ENCODE peak calls at places on chromosome 16, in four cellular contexts. One of them, this sample, is unnamed.

GRCh38 chr16:74094962-74095361 is 201.7 kb upstream of the PSMD7 start:
- DNase-seq in CD8-positive, alpha-beta memory T cell: no peak
- DNase-seq in NCI-H460: no peak
- DNase-seq in stimulated activated CD8-positive, alpha-beta memory T cell treated with anti-CD3 and anti-CD28 coated beads, Interleukin-7, amount 100 ng/mL, for 24 hours: no peak
- DNase-seq in this sample: no peak

GRCh38 chr16:88430185-88430523 is 22.9 kb upstream of the ZFPM1 start:
- DNase-seq in NCI-H460: no peak
- DNase-seq in CD8-positive, alpha-beta memory T cell: no peak
- DNase-seq in stimulated activated CD8-positive, alpha-beta memory T cell treated with anti-CD3 and anti-CD28 coated beads, Interleukin-7, amount 100 ng/mL, for 24 hours: no peak
- DNase-seq in this sample: no peak

GRCh38 chr16:85193876-85194275 is 81.6 kb upstream of the CIBAR2 start:
- DNase-seq in NCI-H460: no peak
- DNase-seq in stimulated activated CD8-positive, alpha-beta memory T cell treated with anti-CD3 and anti-CD28 coated beads, Interleukin-7, amount 100 ng/mL, for 24 hours: no peak
- DNase-seq in CD8-positive, alpha-beta memory T cell: no peak
- DNase-seq in this sample: no peak

GRCh38 chr16:21570676-21571017 is 28.7 kb upstream of the METTL9 start:
- DNase-seq in stimulated activated CD8-positive, alpha-beta memory T cell treated with anti-CD3 and anti-CD28 coated beads, Interleukin-7, amount 100 ng/mL, for 24 hours: no peak
- DNase-seq in CD8-positive, alpha-beta memory T cell: no peak
- DNase-seq in NCI-H460: no peak
- DNase-seq in this sample: no peak

GRCh38 chr16:85853641-85854545 is 45.1 kb upstream of the IRF8 start:
- DNase-seq in NCI-H460: no peak
- DNase-seq in stimulated activated CD8-positive, alpha-beta memory T cell treated with anti-CD3 and anti-CD28 coated beads, Interleukin-7, amount 100 ng/mL, for 24 hours: no peak
- DNase-seq in CD8-positive, alpha-beta memory T cell: no peak
- DNase-seq in this sample: no peak

GRCh38 chr16:8120001-8120400 is 470.3 kb downstream of the TMEM114 start:
- DNase-seq in CD8-positive, alpha-beta memory T cell: no peak
- DNase-seq in stimulated activated CD8-positive, alpha-beta memory T cell treated with anti-CD3 and anti-CD28 coated beads, Interleukin-7, amount 100 ng/mL, for 24 hours: no peak
- DNase-seq in NCI-H460: no peak
- DNase-seq in this sample: no peak

GRCh38 chr16:930511-930910 is 40.3 kb downstream of the LMF1 start:
- DNase-seq in CD8-positive, alpha-beta memory T cell: no peak
- DNase-seq in NCI-H460: no peak
- DNase-seq in stimulated activated CD8-positive, alpha-beta memory T cell treated with anti-CD3 and anti-CD28 coated beads, Interleukin-7, amount 100 ng/mL, for 24 hours: no peak
- DNase-seq in this sample: no peak

GRCh38 chr16:7763111-7763510 is 430.5 kb downstream of the RBFOX1 start:
- DNase-seq in CD8-positive, alpha-beta memory T cell: no peak
- DNase-seq in stimulated activated CD8-positive, alpha-beta memory T cell treated with anti-CD3 and anti-CD28 coated beads, Interleukin-7, amount 100 ng/mL, for 24 hours: no peak
- DNase-seq in NCI-H460: no peak
- DNase-seq in this sample: no peak

GRCh38 chr16:67441289-67441753 is 10.4 kb downstream of the HSD11B2 start:
- DNase-seq in CD8-positive, alpha-beta memory T cell: no peak
- DNase-seq in NCI-H460: no peak
- DNase-seq in stimulated activated CD8-positive, alpha-beta memory T cell treated with anti-CD3 and anti-CD28 coated beads, Interleukin-7, amount 100 ng/mL, for 24 hours: no peak
- DNase-seq in this sample: no peak

GRCh38 chr16:51538707-51539604 is 387.9 kb upstream of the SALL1 start:
- DNase-seq in NCI-H460: no peak
- DNase-seq in CD8-positive, alpha-beta memory T cell: no peak
- DNase-seq in stimulated activated CD8-positive, alpha-beta memory T cell treated with anti-CD3 and anti-CD28 coated beads, Interleukin-7, amount 100 ng/mL, for 24 hours: no peak
- DNase-seq in this sample: no peak

GRCh38 chr16:1791943-1792812 is 1.3 kb downstream of the IGFALS start:
- DNase-seq in CD8-positive, alpha-beta memory T cell: no peak
- DNase-seq in stimulated activated CD8-positive, alpha-beta memory T cell treated with anti-CD3 and anti-CD28 coated beads, Interleukin-7, amount 100 ng/mL, for 24 hours: no peak
- DNase-seq in NCI-H460: no peak
- DNase-seq in this sample: no peak

GRCh38 chr16:82506734-82507133 is 120.0 kb upstream of the CDH13 start:
- DNase-seq in NCI-H460: no peak
- DNase-seq in CD8-positive, alpha-beta memory T cell: no peak
- DNase-seq in stimulated activated CD8-positive, alpha-beta memory T cell treated with anti-CD3 and anti-CD28 coated beads, Interleukin-7, amount 100 ng/mL, for 24 hours: no peak
- DNase-seq in this sample: no peak

GRCh38 chr16:4393243-4393606 is 21.6 kb downstream of the VASN start:
- DNase-seq in stimulated activated CD8-positive, alpha-beta memory T cell treated with anti-CD3 and anti-CD28 coated beads, Interleukin-7, amount 100 ng/mL, for 24 hours: no peak
- DNase-seq in NCI-H460: no peak
- DNase-seq in CD8-positive, alpha-beta memory T cell: no peak
- DNase-seq in this sample: no peak

GRCh38 chr16:86117756-86118155 is 218.8 kb downstream of the IRF8 start:
- DNase-seq in stimulated activated CD8-positive, alpha-beta memory T cell treated with anti-CD3 and anti-CD28 coated beads, Interleukin-7, amount 100 ng/mL, for 24 hours: no peak
- DNase-seq in CD8-positive, alpha-beta memory T cell: no peak
- DNase-seq in NCI-H460: no peak
- DNase-seq in this sample: no peak

GRCh38 chr16:54424043-54424451 is 137.5 kb upstream of the IRX3 start:
- DNase-seq in NCI-H460: no peak
- DNase-seq in CD8-positive, alpha-beta memory T cell: no peak
- DNase-seq in stimulated activated CD8-positive, alpha-beta memory T cell treated with anti-CD3 and anti-CD28 coated beads, Interleukin-7, amount 100 ng/mL, for 24 hours: no peak
- DNase-seq in this sample: no peak

GRCh38 chr16:22318690-22319358 is 21.6 kb downstream of the POLR3E start:
- DNase-seq in NCI-H460: peak
- DNase-seq in CD8-positive, alpha-beta memory T cell: peak
- DNase-seq in stimulated activated CD8-positive, alpha-beta memory T cell treated with anti-CD3 and anti-CD28 coated beads, Interleukin-7, amount 100 ng/mL, for 24 hours: peak
- DNase-seq in this sample: peak

GRCh38 chr16:71878911-71879310 is 5.1 kb downstream of the ZNF821 start:
- DNase-seq in CD8-positive, alpha-beta memory T cell: no peak
- DNase-seq in NCI-H460: no peak
- DNase-seq in stimulated activated CD8-positive, alpha-beta memory T cell treated with anti-CD3 and anti-CD28 coated beads, Interleukin-7, amount 100 ng/mL, for 24 hours: no peak
- DNase-seq in this sample: no peak

GRCh38 chr16:84502581-84502980 is 1.9 kb downstream of the MEAK7 start:
- DNase-seq in CD8-positive, alpha-beta memory T cell: no peak
- DNase-seq in NCI-H460: no peak
- DNase-seq in stimulated activated CD8-positive, alpha-beta memory T cell treated with anti-CD3 and anti-CD28 coated beads, Interleukin-7, amount 100 ng/mL, for 24 hours: no peak
- DNase-seq in this sample: no peak

GRCh38 chr16:29820271-29820701 is at the start of gene MVP:
- DNase-seq in stimulated activated CD8-positive, alpha-beta memory T cell treated with anti-CD3 and anti-CD28 coated beads, Interleukin-7, amount 100 ng/mL, for 24 hours: no peak
- DNase-seq in NCI-H460: no peak
- DNase-seq in CD8-positive, alpha-beta memory T cell: no peak
- DNase-seq in this sample: no peak

GRCh38 chr16:68564367-68564985 is 25.4 kb downstream of the ZFP90 start:
- DNase-seq in CD8-positive, alpha-beta memory T cell: no peak
- DNase-seq in stimulated activated CD8-positive, alpha-beta memory T cell treated with anti-CD3 and anti-CD28 coated beads, Interleukin-7, amount 100 ng/mL, for 24 hours: no peak
- DNase-seq in NCI-H460: peak
- DNase-seq in this sample: no peak

GRCh38 chr16:86216591-86216990 is 293.7 kb upstream of the FOXF1 start:
- DNase-seq in NCI-H460: no peak
- DNase-seq in stimulated activated CD8-positive, alpha-beta memory T cell treated with anti-CD3 and anti-CD28 coated beads, Interleukin-7, amount 100 ng/mL, for 24 hours: no peak
- DNase-seq in CD8-positive, alpha-beta memory T cell: no peak
- DNase-seq in this sample: no peak

GRCh38 chr16:5905935-5906334 is 808.3 kb upstream of the EEF2KMT start:
- DNase-seq in CD8-positive, alpha-beta memory T cell: no peak
- DNase-seq in NCI-H460: no peak
- DNase-seq in stimulated activated CD8-positive, alpha-beta memory T cell treated with anti-CD3 and anti-CD28 coated beads, Interleukin-7, amount 100 ng/mL, for 24 hours: no peak
- DNase-seq in this sample: no peak

GRCh38 chr16:75197522-75198134 is 9.3 kb downstream of the CTRB2 start:
- DNase-seq in stimulated activated CD8-positive, alpha-beta memory T cell treated with anti-CD3 and anti-CD28 coated beads, Interleukin-7, amount 100 ng/mL, for 24 hours: no peak
- DNase-seq in CD8-positive, alpha-beta memory T cell: no peak
- DNase-seq in NCI-H460: no peak
- DNase-seq in this sample: no peak

GRCh38 chr16:77450790-77451487 is 16.1 kb upstream of the ADAMTS18 start:
- DNase-seq in CD8-positive, alpha-beta memory T cell: no peak
- DNase-seq in stimulated activated CD8-positive, alpha-beta memory T cell treated with anti-CD3 and anti-CD28 coated beads, Interleukin-7, amount 100 ng/mL, for 24 hours: no peak
- DNase-seq in NCI-H460: no peak
- DNase-seq in this sample: no peak

GRCh38 chr16:85746431-85747227 is 4.3 kb downstream of the C16orf74 start:
- DNase-seq in NCI-H460: no peak
- DNase-seq in stimulated activated CD8-positive, alpha-beta memory T cell treated with anti-CD3 and anti-CD28 coated beads, Interleukin-7, amount 100 ng/mL, for 24 hours: no peak
- DNase-seq in CD8-positive, alpha-beta memory T cell: no peak
- DNase-seq in this sample: no peak

GRCh38 chr16:89491238-89491869 is 993 bp upstream of the ANKRD11 start:
- DNase-seq in NCI-H460: no peak
- DNase-seq in CD8-positive, alpha-beta memory T cell: no peak
- DNase-seq in stimulated activated CD8-positive, alpha-beta memory T cell treated with anti-CD3 and anti-CD28 coated beads, Interleukin-7, amount 100 ng/mL, for 24 hours: no peak
- DNase-seq in this sample: no peak

GRCh38 chr16:69796285-69797118 is 34.4 kb downstream of the WWP2 start:
- DNase-seq in NCI-H460: peak
- DNase-seq in CD8-positive, alpha-beta memory T cell: peak
- DNase-seq in stimulated activated CD8-positive, alpha-beta memory T cell treated with anti-CD3 and anti-CD28 coated beads, Interleukin-7, amount 100 ng/mL, for 24 hours: no peak
- DNase-seq in this sample: peak

GRCh38 chr16:68756250-68757051 is 19.4 kb downstream of the CDH1 start:
- DNase-seq in stimulated activated CD8-positive, alpha-beta memory T cell treated with anti-CD3 and anti-CD28 coated beads, Interleukin-7, amount 100 ng/mL, for 24 hours: no peak
- DNase-seq in CD8-positive, alpha-beta memory T cell: peak
- DNase-seq in NCI-H460: no peak
- DNase-seq in this sample: peak

GRCh38 chr16:69241911-69242310 is 54.9 kb downstream of the SNTB2 start:
- DNase-seq in stimulated activated CD8-positive, alpha-beta memory T cell treated with anti-CD3 and anti-CD28 coated beads, Interleukin-7, amount 100 ng/mL, for 24 hours: no peak
- DNase-seq in CD8-positive, alpha-beta memory T cell: no peak
- DNase-seq in NCI-H460: no peak
- DNase-seq in this sample: no peak

GRCh38 chr16:58417600-58417999 is 25.3 kb downstream of the GINS3 start:
- DNase-seq in stimulated activated CD8-positive, alpha-beta memory T cell treated with anti-CD3 and anti-CD28 coated beads, Interleukin-7, amount 100 ng/mL, for 24 hours: no peak
- DNase-seq in NCI-H460: no peak
- DNase-seq in CD8-positive, alpha-beta memory T cell: no peak
- DNase-seq in this sample: no peak

GRCh38 chr16:66107661-66108060 is 258.8 kb upstream of the CDH5 start:
- DNase-seq in stimulated activated CD8-positive, alpha-beta memory T cell treated with anti-CD3 and anti-CD28 coated beads, Interleukin-7, amount 100 ng/mL, for 24 hours: no peak
- DNase-seq in CD8-positive, alpha-beta memory T cell: no peak
- DNase-seq in NCI-H460: no peak
- DNase-seq in this sample: no peak

GRCh38 chr16:54174201-54174600 is 112.4 kb downstream of the IRX3 start:
- DNase-seq in CD8-positive, alpha-beta memory T cell: no peak
- DNase-seq in NCI-H460: no peak
- DNase-seq in stimulated activated CD8-positive, alpha-beta memory T cell treated with anti-CD3 and anti-CD28 coated beads, Interleukin-7, amount 100 ng/mL, for 24 hours: no peak
- DNase-seq in this sample: no peak

GRCh38 chr16:48504216-48504615 is 105.8 kb downstream of the N4BP1 start:
- DNase-seq in CD8-positive, alpha-beta memory T cell: no peak
- DNase-seq in stimulated activated CD8-positive, alpha-beta memory T cell treated with anti-CD3 and anti-CD28 coated beads, Interleukin-7, amount 100 ng/mL, for 24 hours: no peak
- DNase-seq in NCI-H460: no peak
- DNase-seq in this sample: no peak

GRCh38 chr16:57892041-57892440 is 78.9 kb downstream of the CNGB1 start:
- DNase-seq in NCI-H460: no peak
- DNase-seq in CD8-positive, alpha-beta memory T cell: no peak
- DNase-seq in stimulated activated CD8-positive, alpha-beta memory T cell treated with anti-CD3 and anti-CD28 coated beads, Interleukin-7, amount 100 ng/mL, for 24 hours: no peak
- DNase-seq in this sample: no peak